ENCODE peak calls at places on chromosomes 13 and 19, in four cellular contexts. One of them, this sample, is unnamed.

GRCh38 chr13:66102864-66103263 is 1127.3 kb downstream of the PCDH9 start:
- DNase-seq in T-helper 1 cell: no peak
- DNase-seq in stimulated activated CD4-positive, alpha-beta T cell treated with anti-CD3 and anti-CD28 coated beads, Interleukin-2, amount 100 ng/mL, for 48 hours: no peak
- DNase-seq in foreskin fibroblast: peak; percentile 46
- DNase-seq in this sample: no peak

GRCh38 chr13:80009760-80010159 is 331.2 kb downstream of the SPRY2 start:
- DNase-seq in T-helper 1 cell: no peak
- DNase-seq in stimulated activated CD4-positive, alpha-beta T cell treated with anti-CD3 and anti-CD28 coated beads, Interleukin-2, amount 100 ng/mL, for 48 hours: no peak
- DNase-seq in foreskin fibroblast: no peak
- DNase-seq in this sample: no peak

GRCh38 chr13:66994097-66994496 is 236.0 kb downstream of the PCDH9 start:
- DNase-seq in T-helper 1 cell: no peak
- DNase-seq in stimulated activated CD4-positive, alpha-beta T cell treated with anti-CD3 and anti-CD28 coated beads, Interleukin-2, amount 100 ng/mL, for 48 hours: no peak
- DNase-seq in foreskin fibroblast: peak; percentile 67
- DNase-seq in this sample: no peak

GRCh38 chr13:100895656-100896055 is 221.1 kb upstream of the TMTC4 start:
- DNase-seq in T-helper 1 cell: no peak
- DNase-seq in stimulated activated CD4-positive, alpha-beta T cell treated with anti-CD3 and anti-CD28 coated beads, Interleukin-2, amount 100 ng/mL, for 48 hours: no peak
- DNase-seq in foreskin fibroblast: no peak
- DNase-seq in this sample: no peak

GRCh38 chr13:103634066-103634465 is 567.8 kb upstream of the SLC10A2 start:
- DNase-seq in T-helper 1 cell: no peak
- DNase-seq in stimulated activated CD4-positive, alpha-beta T cell treated with anti-CD3 and anti-CD28 coated beads, Interleukin-2, amount 100 ng/mL, for 48 hours: no peak
- DNase-seq in foreskin fibroblast: no peak
- DNase-seq in this sample: no peak

GRCh38 chr19:3163230-3163886 is 15.2 kb upstream of the S1PR4 start:
- DNase-seq in T-helper 1 cell: no peak
- DNase-seq in stimulated activated CD4-positive, alpha-beta T cell treated with anti-CD3 and anti-CD28 coated beads, Interleukin-2, amount 100 ng/mL, for 48 hours: peak; percentile 66
- DNase-seq in foreskin fibroblast: peak; percentile 77
- DNase-seq in this sample: peak; percentile 77

GRCh38 chr19:1138121-1138520 is 34.3 kb downstream of the GPX4 start:
- DNase-seq in T-helper 1 cell: no peak
- DNase-seq in stimulated activated CD4-positive, alpha-beta T cell treated with anti-CD3 and anti-CD28 coated beads, Interleukin-2, amount 100 ng/mL, for 48 hours: no peak
- DNase-seq in foreskin fibroblast: no peak
- DNase-seq in this sample: no peak

GRCh38 chr19:57820599-57820998 is 5.9 kb upstream of the ZNF552 start:
- DNase-seq in T-helper 1 cell: no peak
- DNase-seq in stimulated activated CD4-positive, alpha-beta T cell treated with anti-CD3 and anti-CD28 coated beads, Interleukin-2, amount 100 ng/mL, for 48 hours: no peak
- DNase-seq in foreskin fibroblast: no peak
- DNase-seq in this sample: no peak

GRCh38 chr19:40217027-40217810 is 965 bp downstream of the TTC9B start:
- DNase-seq in T-helper 1 cell: no peak
- DNase-seq in stimulated activated CD4-positive, alpha-beta T cell treated with anti-CD3 and anti-CD28 coated beads, Interleukin-2, amount 100 ng/mL, for 48 hours: no peak
- DNase-seq in foreskin fibroblast: no peak
- DNase-seq in this sample: no peak

GRCh38 chr19:397941-398706 is 10.8 kb downstream of the C2CD4C start:
- DNase-seq in T-helper 1 cell: no peak
- DNase-seq in stimulated activated CD4-positive, alpha-beta T cell treated with anti-CD3 and anti-CD28 coated beads, Interleukin-2, amount 100 ng/mL, for 48 hours: no peak
- DNase-seq in foreskin fibroblast: no peak
- DNase-seq in this sample: no peak